ENCODE peak calls at places on chromosomes 1 and 21, in seven cellular contexts. N, H, X, L, Z, B and E are unnamed samples.
A peak's percentile ranks its signal among the peaks of the same experiment; 100 is the strongest.

GRCh38 chr1:28028873-28029654 is 59.3 kb downstream of the EYA3 start:
- DNase-seq in N (no peak), H (peak; percentile 44), X (no peak), L (no peak), Z (no peak), B (no peak), E (no peak)

GRCh38 chr1:53180226-53180625 is 16.4 kb upstream of the CPT2 start:
- DNase-seq in N (no peak), H (peak; percentile 60), X (no peak), L (no peak), Z (no peak), B (no peak), E (no peak)

GRCh38 chr21:42997053-42997452 is 22.7 kb downstream of the PKNOX1 start:
- DNase-seq in N (peak; percentile 36), H (peak; percentile 96), X (no peak), L (no peak), Z (no peak), B (no peak), E (no peak)

GRCh38 chr1:101474039-101474665 is 237.3 kb downstream of the S1PR1 start:
- DNase-seq in N (no peak), H (peak; percentile 13), X (no peak), L (no peak), Z (no peak), B (no peak), E (no peak)

GRCh38 chr1:225765982-225766674 is 11.5 kb upstream of the SRP9 start:
- DNase-seq in N (no peak), H (no peak), X (no peak), L (no peak), Z (no peak), B (no peak), E (no peak)

GRCh38 chr21:29372063-29372802 is 73.5 kb downstream of the BACH1 start:
- DNase-seq in N (no peak), H (peak; percentile 89), X (no peak), L (peak; percentile 39), Z (peak; percentile 58), B (no peak), E (peak; percentile 63)

GRCh38 chr1:226873771-226874578 is 3.6 kb downstream of the PSEN2 start:
- DNase-seq in N (no peak), H (no peak), X (no peak), L (no peak), Z (no peak), B (no peak), E (no peak)

GRCh38 chr1:209162651-209163050 is 420.9 kb upstream of the CAMK1G start:
- DNase-seq in N (no peak), H (no peak), X (no peak), L (no peak), Z (no peak), B (no peak), E (no peak)

GRCh38 chr1:213326666-213327317 is 275.8 kb downstream of the RPS6KC1 start:
- DNase-seq in N (peak; percentile 27), H (peak; percentile 91), X (no peak), L (no peak), Z (no peak), B (no peak), E (no peak)

GRCh38 chr1:222457513-222457912 is 90.4 kb downstream of the HHIPL2 start:
- DNase-seq in N (no peak), H (no peak), X (no peak), L (no peak), Z (no peak), B (no peak), E (no peak)

GRCh38 chr1:160774886-160775719 is 20.9 kb upstream of the LY9 start:
- DNase-seq in N (no peak), H (no peak), X (no peak), L (no peak), Z (no peak), B (no peak), E (no peak)

GRCh38 chr1:177021741-177022140 is 142.8 kb downstream of the ASTN1 start:
- DNase-seq in N (no peak), H (no peak), X (no peak), L (no peak), Z (no peak), B (no peak), E (no peak)

GRCh38 chr1:206590025-206590834 is 22.0 kb downstream of the EIF2D start:
- DNase-seq in N (no peak), H (peak; percentile 34), X (no peak), L (peak; percentile 60), Z (peak; percentile 31), B (no peak), E (no peak)

GRCh38 chr1:172382406-172382805 is 38.1 kb upstream of the C1orf105 start:
- DNase-seq in N (no peak), H (no peak), X (no peak), L (no peak), Z (no peak), B (no peak), E (no peak)

GRCh38 chr1:167061073-167061464 is 29.1 kb downstream of the GPA33 start:
- DNase-seq in N (no peak), H (no peak), X (no peak), L (no peak), Z (no peak), B (no peak), E (no peak)

GRCh38 chr1:201275266-201275666 is 8.0 kb upstream of the PKP1 start:
- DNase-seq in N (peak; percentile 76), H (peak; percentile 47), X (peak; percentile 90), L (no peak), Z (no peak), B (no peak), E (no peak)

GRCh38 chr1:40592107-40592773 is 60.8 kb downstream of the ZNF684 start:
- DNase-seq in N (no peak), H (peak; percentile 48), X (no peak), L (no peak), Z (peak; percentile 1), B (no peak), E (no peak)

GRCh38 chr1:31218705-31219104 is 21.0 kb downstream of the NKAIN1 start:
- DNase-seq in N (no peak), H (no peak), X (no peak), L (no peak), Z (no peak), B (no peak), E (no peak)

GRCh38 chr1:2949966-2950925 is 71.0 kb upstream of the ACTRT2 start:
- DNase-seq in N (no peak), H (no peak), X (peak; percentile 28), L (no peak), Z (no peak), B (no peak), E (no peak)

GRCh38 chr1:244349581-244350001 is 102.1 kb downstream of the ADSS2 start:
- DNase-seq in N (no peak), H (peak; percentile 52), X (no peak), L (no peak), Z (no peak), B (no peak), E (no peak)

GRCh38 chr1:116311756-116312691 is 61.0 kb upstream of the ATP1A1 start:
- DNase-seq in N (no peak), H (no peak), X (no peak), L (no peak), Z (no peak), B (no peak), E (no peak)

GRCh38 chr1:11690669-11691301 is 725 bp upstream of the DRAXIN start:
- DNase-seq in N (no peak), H (no peak), X (no peak), L (no peak), Z (no peak), B (no peak), E (no peak)

GRCh38 chr1:236400061-236400638 is 6.1 kb downstream of the EDARADD start:
- DNase-seq in N (no peak), H (no peak), X (no peak), L (no peak), Z (no peak), B (no peak), E (no peak)

GRCh38 chr1:6181347-6181770 is 1.2 kb upstream of the CHD5 start:
- DNase-seq in N (no peak), H (no peak), X (no peak), L (no peak), Z (no peak), B (no peak), E (peak; percentile 32)

GRCh38 chr1:107404756-107405155 is 263.9 kb downstream of the NTNG1 start:
- DNase-seq in N (no peak), H (peak; percentile 0), X (no peak), L (no peak), Z (no peak), B (no peak), E (no peak)

GRCh38 chr1:109787211-109787844 is 23.6 kb upstream of the EPS8L3 start:
- DNase-seq in N (no peak), H (no peak), X (no peak), L (no peak), Z (no peak), B (no peak), E (no peak)
- H3K4me1 ChIP-seq in N (peaks cover 29% of the 10 kb centered on the region), H (peaks cover 65% of the 10 kb centered on the region), X (peaks cover 33% of the 10 kb centered on the region), L (peaks cover 39% of the 10 kb centered on the region), Z (peaks cover 40% of the 10 kb centered on the region), B (no peaks in the 10 kb centered on the region), E (peaks cover 41% of the 10 kb centered on the region)

GRCh38 chr21:45403825-45404725 is 890 bp upstream of the COL18A1 start:
- DNase-seq in N (peak; percentile 62), H (peak; percentile 71), X (peak; percentile 79), L (no peak), Z (no peak), B (peak; percentile 34), E (no peak)
- H3K27ac ChIP-seq in N (peak overlapping the region; percentile 73), H (no peak overlapping the region), X (peak overlapping the region; percentile 77), L (no peak overlapping the region), Z (no peak overlapping the region), B (no peak overlapping the region), E (no peak overlapping the region)

DNA sequence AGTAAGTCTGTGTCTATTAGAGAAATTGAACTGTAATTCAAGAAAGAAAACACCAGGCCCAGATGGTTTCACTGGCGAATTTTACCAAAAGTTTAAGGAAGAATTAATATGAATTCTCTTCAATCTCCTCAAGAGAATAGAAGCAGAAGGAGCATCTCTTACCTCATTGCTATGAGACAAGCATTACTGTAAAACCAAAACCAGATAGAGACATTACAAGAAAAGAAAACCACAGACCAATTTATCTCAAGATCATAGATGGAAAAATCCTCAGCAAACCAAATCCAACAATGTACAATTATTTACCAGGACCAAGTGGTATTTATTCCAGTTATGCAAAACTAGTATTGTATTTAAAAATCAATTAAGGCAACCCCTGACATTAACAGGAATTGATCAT is 160.6 kb downstream of the LIPI start:
- DNase-seq in N (no peak), H (no peak), X (no peak), L (no peak), Z (no peak), B (no peak), E (no peak)
- H3K4me1 ChIP-seq in N (no peaks in the 10 kb centered on the region), H (no peaks in the 10 kb centered on the region), X (no peaks in the 10 kb centered on the region), L (no peaks in the 10 kb centered on the region), Z (no peaks in the 10 kb centered on the region), B (no peaks in the 10 kb centered on the region), E (no peaks in the 10 kb centered on the region)

GRCh38 chr21:35059742-35060141 is 10.6 kb upstream of the RUNX1 start:
- DNase-seq in N (no peak), H (no peak), X (no peak), L (no peak), Z (no peak), B (no peak), E (no peak)

GRCh38 chr21:35062016-35062415 is 12.9 kb upstream of the RUNX1 start:
- DNase-seq in N (no peak), H (no peak), X (no peak), L (no peak), Z (no peak), B (no peak), E (no peak)

GRCh38 chr21:35057428-35057827 is 8.3 kb upstream of the RUNX1 start:
- DNase-seq in N (no peak), H (no peak), X (no peak), L (no peak), Z (no peak), B (no peak), E (no peak)

GRCh38 chr21:35053356-35054096 is 4.4 kb upstream of the RUNX1 start:
- DNase-seq in N (no peak), H (no peak), X (no peak), L (no peak), Z (no peak), B (no peak), E (no peak)

GRCh38 chr21:35058058-35058457 is 9.0 kb upstream of the RUNX1 start:
- DNase-seq in N (no peak), H (no peak), X (no peak), L (no peak), Z (no peak), B (no peak), E (no peak)
- H3K27ac ChIP-seq in N (no peak overlapping the region), H (no peak overlapping the region), X (no peak overlapping the region), L (no peak overlapping the region), Z (no peak overlapping the region), B (no peak overlapping the region), E (no peak overlapping the region)